ENCODE peak calls at places on chromosomes 3 and 15, in seven cellular contexts. E, L, V, S, Z, P and X are unnamed samples.

GRCh38 chr3:120169407-120169806 is 75.2 kb upstream of the GSK3B start:
- DNase-seq in E (peak; percentile 56), L (no peak), V (no peak), S (no peak), Z (no peak), P (no peak), X (no peak)

GRCh38 chr3:53780171-53780570 is 66.0 kb downstream of the CHDH start:
- DNase-seq in E (peak; percentile 67), L (no peak), V (no peak), S (no peak), Z (no peak), P (no peak), X (no peak)

GRCh38 chr3:153768559-153769469 is 352.4 kb upstream of the ARHGEF26 start:
- DNase-seq in E (peak; percentile 74), L (peak; percentile 56), V (peak; percentile 77), S (no peak), Z (no peak), P (peak; percentile 21), X (peak; percentile 5)

GRCh38 chr15:49747340-49747739 is 126.5 kb downstream of the DTWD1 start:
- DNase-seq in E (no peak), L (no peak), V (no peak), S (no peak), Z (no peak), P (no peak), X (no peak)

GRCh38 chr3:44120721-44121582 is 120.7 kb upstream of the TOPAZ1 start:
- DNase-seq in E (no peak), L (no peak), V (peak; percentile 41), S (no peak), Z (no peak), P (no peak), X (no peak)

GRCh38 chr15:52445553-52445952 is 83.1 kb downstream of the MYO5A start:
- DNase-seq in E (no peak), L (no peak), V (no peak), S (no peak), Z (no peak), P (no peak), X (no peak)

GRCh38 chr3:111737712-111738097 is 121.4 kb upstream of the PHLDB2 start:
- DNase-seq in E (no peak), L (peak; percentile 87), V (no peak), S (no peak), Z (no peak), P (no peak), X (peak; percentile 97)

GRCh38 chr15:62957130-62957529 is 85.4 kb upstream of the TPM1 start:
- DNase-seq in E (no peak), L (no peak), V (no peak), S (no peak), Z (no peak), P (no peak), X (no peak)

GRCh38 chr3:30720586-30721313 is 114.3 kb downstream of the TGFBR2 start:
- DNase-seq in E (peak; percentile 40), L (no peak), V (no peak), S (no peak), Z (no peak), P (peak; percentile 56), X (no peak)

GRCh38 chr3:42424911-42425310 is 14.5 kb upstream of the LYZL4 start:
- DNase-seq in E (no peak), L (no peak), V (no peak), S (no peak), Z (no peak), P (no peak), X (no peak)

GRCh38 chr15:60757831-60758570 is 279.1 kb upstream of the ICE2 start:
- DNase-seq in E (no peak), L (no peak), V (no peak), S (no peak), Z (no peak), P (no peak), X (no peak)

GRCh38 chr3:4885322-4885721 is 93.9 kb upstream of the BHLHE40 start:
- DNase-seq in E (peak; percentile 49), L (no peak), V (no peak), S (no peak), Z (no peak), P (no peak), X (no peak)

GRCh38 chr3:104385421-104385820 is 981.3 kb upstream of the ALCAM start:
- DNase-seq in E (no peak), L (peak; percentile 27), V (no peak), S (no peak), Z (peak; percentile 11), P (no peak), X (no peak)

GRCh38 chr15:101647251-101647650 is 4.9 kb downstream of the TM2D3 start:
- DNase-seq in E (no peak), L (no peak), V (no peak), S (no peak), Z (no peak), P (no peak), X (no peak)

GRCh38 chr15:31344266-31344665 is 17.6 kb downstream of the KLF13 start:
- DNase-seq in E (no peak), L (no peak), V (no peak), S (no peak), Z (no peak), P (no peak), X (no peak)
- H3K4me3 ChIP-seq in E (no peak overlapping the region), L (no peak overlapping the region), V (no peak overlapping the region), S (no peak overlapping the region), Z (no peak overlapping the region), P (no peak overlapping the region), X (no peak overlapping the region)

GRCh38 chr15:38460543-38460942 is 6.6 kb downstream of the FAM98B start:
- DNase-seq in E (no peak), L (no peak), V (no peak), S (no peak), Z (no peak), P (no peak), X (no peak)
- H3K4me3 ChIP-seq in E (no peak overlapping the region), L (no peak overlapping the region), V (no peak overlapping the region), S (no peak overlapping the region), Z (no peak overlapping the region), P (no peak overlapping the region), X (no peak overlapping the region)

GRCh38 chr3:58063022-58063421 is 54.8 kb downstream of the FLNB start:
- DNase-seq in E (no peak), L (no peak), V (no peak), S (no peak), Z (no peak), P (no peak), X (no peak)
- H3K4me3 ChIP-seq in E (no peak overlapping the region), L (no peak overlapping the region), V (no peak overlapping the region), S (no peak overlapping the region), Z (no peak overlapping the region), P (no peak overlapping the region), X (no peak overlapping the region)

GRCh38 chr3:141798455-141798854 is 35.2 kb downstream of the GRK7 start:
- DNase-seq in E (no peak), L (no peak), V (no peak), S (no peak), Z (peak; percentile 48), P (no peak), X (no peak)
- H3K4me3 ChIP-seq in E (no peak overlapping the region), L (no peak overlapping the region), V (no peak overlapping the region), S (no peak overlapping the region), Z (no peak overlapping the region), P (no peak overlapping the region), X (no peak overlapping the region)

DNA sequence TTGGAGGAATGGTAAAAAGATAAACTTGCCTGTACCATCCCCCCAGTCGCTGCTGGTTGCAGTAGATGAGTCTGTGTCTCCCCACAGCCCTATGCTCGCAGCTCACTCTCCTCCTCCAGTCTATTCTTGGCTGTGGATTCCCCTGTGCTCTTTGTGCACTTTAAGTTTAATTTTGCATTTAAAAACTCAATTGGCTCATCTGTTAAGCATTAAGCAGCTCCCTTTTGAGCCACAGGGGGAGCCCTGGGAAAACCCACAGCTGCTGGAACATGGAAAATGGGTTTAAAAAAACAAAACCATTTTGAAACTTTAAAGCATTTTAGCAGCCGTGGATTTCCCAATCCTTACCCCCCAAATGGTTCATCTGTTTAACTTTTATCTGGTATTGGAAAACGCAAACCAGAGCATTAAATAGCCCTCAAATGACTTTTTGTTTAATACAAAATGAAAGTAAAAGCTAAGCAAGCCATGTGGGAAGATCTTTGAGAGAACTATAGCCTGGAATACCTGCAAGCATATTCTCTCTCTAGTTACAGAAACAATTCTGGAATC is 536.9 kb downstream of the ZIC1 start:
- DNase-seq in E (peak; percentile 26), L (peak; percentile 48), V (peak; percentile 76), S (no peak), Z (no peak), P (peak; percentile 79), X (peak; percentile 87)
- H3K4me3 ChIP-seq in E (no peak overlapping the region), L (peak overlapping the region; percentile 7), V (no peak overlapping the region), S (peak overlapping the region; percentile 10), Z (peak overlapping the region; percentile 34), P (peak overlapping the region; percentile 16), X (peak overlapping the region; percentile 31)

GRCh38 chr3:71753716-71754609 is at the start of gene GPR27:
- DNase-seq in E (peak; percentile 49), L (no peak), V (peak; percentile 78), S (no peak), Z (peak; percentile 20), P (no peak), X (no peak)

GRCh38 chr3:71754610-71755253 is 1.1 kb downstream of the GPR27 start:
- DNase-seq in E (no peak), L (no peak), V (peak; percentile 62), S (no peak), Z (no peak), P (no peak), X (no peak)

GRCh38 chr3:71752911-71753715 is 542 bp upstream of the GPR27 start:
- DNase-seq in E (no peak), L (no peak), V (peak; percentile 67), S (no peak), Z (no peak), P (no peak), X (no peak)

DNA sequence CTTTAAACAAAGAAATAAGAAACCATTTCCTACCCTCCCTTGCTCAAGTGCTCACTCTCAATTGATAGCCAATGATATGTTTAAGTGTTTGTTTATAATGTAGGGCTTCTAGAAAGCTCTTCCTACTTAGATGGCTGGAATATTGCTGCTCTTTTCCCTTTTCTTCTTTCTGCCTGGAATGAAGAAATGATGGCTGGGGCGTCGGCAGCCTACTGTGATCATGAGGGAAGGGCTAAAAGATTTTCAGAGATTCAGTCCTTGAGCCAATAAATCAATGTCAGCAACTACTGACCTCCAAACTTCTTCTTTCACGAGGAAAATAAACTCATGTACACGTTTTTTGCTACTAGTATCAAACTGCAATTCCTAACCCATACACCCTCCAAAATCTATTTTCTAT is 2.1 kb upstream of the GPR27 start:
- DNase-seq in E (no peak), L (no peak), V (no peak), S (no peak), Z (no peak), P (no peak), X (no peak)
- H3K4me3 ChIP-seq in E (no peak overlapping the region), L (no peak overlapping the region), V (no peak overlapping the region), S (no peak overlapping the region), Z (no peak overlapping the region), P (no peak overlapping the region), X (no peak overlapping the region)

GRCh38 chr3:59970384-59970783 is 920.6 kb upstream of the CFAP20DC start:
- DNase-seq in E (no peak), L (no peak), V (no peak), S (no peak), Z (no peak), P (no peak), X (no peak)
- H3K4me3 ChIP-seq in E (no peak overlapping the region), L (no peak overlapping the region), V (no peak overlapping the region), S (no peak overlapping the region), Z (no peak overlapping the region), P (no peak overlapping the region), X (no peak overlapping the region)

GRCh38 chr3:188396900-188397299 is 242.9 kb downstream of the LPP start:
- DNase-seq in E (no peak), L (no peak), V (no peak), S (no peak), Z (no peak), P (no peak), X (no peak)
- H3K4me3 ChIP-seq in E (no peak overlapping the region), L (no peak overlapping the region), V (no peak overlapping the region), S (no peak overlapping the region), Z (peak overlapping the region; percentile 27), P (no peak overlapping the region), X (no peak overlapping the region)